ENCODE peak calls at places on chromosome 11, in seven cellular contexts. T is mesenchymal stem cell, I is testis, N is right lobe of liver, G is pancreas, O is heart left ventricle, Q is Karpas-422. L is an unnamed sample. For H3K36me3 and H3K27me3, the result is how much of the 10 kb centered on the place peaks cover.

GRCh38 chr11:125690006-125690405 is 9.4 kb upstream of the ACRV1 start:
- DNase-seq in G (no peak), Q (no peak), T (no peak), O (no peak), I (no peak), N (no peak), L (no peak)

GRCh38 chr11:74255741-74256369 is 55.6 kb downstream of the P4HA3 start:
- DNase-seq in N (no peak), T (peak), Q (peak), I (peak), O (peak), G (peak), L (peak)

GRCh38 chr11:34394771-34395300 is 37.0 kb upstream of the ABTB2 start:
- DNase-seq in O (no peak), G (no peak), I (no peak), T (no peak), N (no peak), Q (no peak), L (no peak)

GRCh38 chr11:108221401-108221800 is 1.0 kb downstream of the NPAT start:
- DNase-seq in G (no peak), I (no peak), O (no peak), Q (peak), T (peak), N (no peak), L (no peak)

GRCh38 chr11:124739479-124740276 is at the start of gene NRGN:
- DNase-seq in T (peak), Q (peak), G (peak), N (peak), O (peak), I (peak), L (peak)

GRCh38 chr11:132496341-132496740 is 1036.0 kb downstream of the OPCML start:
- DNase-seq in I (peak), N (no peak), T (no peak), Q (no peak), G (no peak), O (no peak), L (no peak)

GRCh38 chr11:77776455-77776854 is 44.1 kb downstream of the RSF1 start:
- DNase-seq in G (no peak), O (no peak), Q (peak), N (no peak), I (no peak), T (peak), L (no peak)

GRCh38 chr11:17544181-17544622 is at the start of gene USH1C:
- DNase-seq in T (no peak), G (peak), Q (no peak), O (no peak), N (no peak), I (peak), L (peak)

GRCh38 chr11:78420796-78421209 is 3.2 kb upstream of the GAB2 start:
- DNase-seq in G (peak), N (no peak), Q (peak), T (peak), O (peak), I (peak), L (no peak)

GRCh38 chr11:47453365-47453764 is 4.4 kb upstream of the RAPSN start:
- DNase-seq in T (no peak), O (no peak), Q (peak), N (no peak), G (no peak), I (peak), L (no peak)

GRCh38 chr11:94708642-94709041 is 59.5 kb upstream of the AMOTL1 start:
- DNase-seq in O (no peak), G (no peak), N (no peak), T (no peak), I (no peak), Q (no peak), L (no peak)

GRCh38 chr11:103897156-103897555 is 139.3 kb upstream of the DDI1 start:
- DNase-seq in Q (peak), N (no peak), T (peak), I (no peak), O (no peak), G (no peak), L (no peak)

GRCh38 chr11:17738350-17739207 is 4.0 kb downstream of the KCNC1 start:
- DNase-seq in O (no peak), G (no peak), N (no peak), I (no peak), T (no peak), Q (no peak), L (peak)

GRCh38 chr11:109940816-109941215 is 152.4 kb upstream of the ZC3H12C start:
- DNase-seq in T (peak), O (no peak), I (no peak), Q (no peak), N (no peak), G (no peak), L (no peak)

GRCh38 chr11:64387916-64388315 is 29.0 kb downstream of the RPS6KA4 start:
- DNase-seq in O (no peak), N (no peak), G (no peak), Q (no peak), T (no peak), I (no peak), L (no peak)

DNA sequence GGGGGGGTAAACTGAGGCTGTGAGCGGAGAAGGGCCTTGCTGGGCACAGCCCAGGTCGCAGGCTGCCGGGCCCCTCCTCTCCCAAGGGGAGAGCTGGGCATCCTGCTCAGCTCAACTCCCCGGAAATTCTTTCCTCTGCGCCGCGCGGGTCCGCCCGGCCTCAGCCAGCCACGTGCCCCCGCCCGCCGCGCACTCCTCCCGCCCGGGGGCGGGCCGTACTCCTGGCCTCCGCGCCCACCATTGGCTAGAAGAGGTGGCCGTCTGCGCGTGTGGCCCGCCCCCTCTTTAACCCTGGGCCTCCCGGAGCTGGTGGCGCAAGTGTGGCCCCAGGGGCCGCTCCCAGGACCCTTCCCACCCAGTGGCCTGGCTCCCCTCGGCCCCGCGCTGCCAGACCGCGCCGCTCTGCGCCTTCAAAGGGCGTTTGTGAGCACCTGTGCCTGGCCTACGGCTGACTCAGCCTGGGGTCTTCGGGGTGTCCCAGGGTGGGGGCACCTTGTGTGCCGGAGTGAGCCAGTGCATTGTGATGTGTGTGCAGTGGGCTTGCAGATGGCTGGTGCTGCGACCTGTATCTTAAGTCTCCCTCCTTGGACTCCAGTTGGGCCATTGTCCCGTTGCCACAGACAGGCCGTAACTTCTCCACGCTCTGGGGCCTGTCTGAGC is 2.0 kb downstream of the MRGPRF start:
- DNase-seq in I (peak), T (peak), Q (peak), N (peak), O (peak), G (no peak), L (peak)
- H3K4me3 ChIP-seq in I (peak), T (no peak), Q (peak), N (peak), O (peak), G (peak), L (peak)

GRCh38 chr11:117289795-117290194 is 1.4 kb upstream of the BACE1-AS start:
- DNase-seq in O (no peak), T (no peak), G (peak), N (no peak), Q (no peak), I (no peak), L (no peak)

GRCh38 chr11:117290809-117291396 is at the start of gene BACE1-AS:
- DNase-seq in Q (no peak), G (peak), I (no peak), T (no peak), O (no peak), N (no peak), L (no peak)

GRCh38 chr11:117284053-117284452 is 7.1 kb upstream of the BACE1-AS start:
- DNase-seq in I (no peak), O (no peak), G (no peak), T (no peak), N (no peak), Q (no peak), L (no peak)

GRCh38 chr11:117286588-117286987 is 4.6 kb upstream of the BACE1-AS start:
- DNase-seq in Q (no peak), T (no peak), O (no peak), I (no peak), G (no peak), N (no peak), L (no peak)

DNA sequence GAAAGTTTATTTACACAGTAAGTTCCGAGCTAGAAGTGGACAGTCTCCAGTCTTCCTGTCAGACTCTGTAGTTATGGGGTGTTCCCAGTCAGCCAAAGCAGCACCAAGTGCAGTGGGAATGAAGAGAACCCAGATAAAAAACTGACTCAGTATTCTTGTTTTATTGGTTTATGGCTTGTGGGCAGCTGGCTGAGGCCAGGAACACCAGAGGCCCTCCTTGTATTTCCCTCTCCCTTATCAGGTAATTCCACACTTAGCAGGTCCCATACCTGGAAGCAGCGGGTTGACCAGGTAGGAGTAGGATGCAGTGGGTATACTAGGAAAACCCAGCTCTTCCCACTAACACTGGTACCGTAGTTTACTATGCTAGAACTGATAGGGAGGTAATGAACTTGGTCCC is 3.5 kb upstream of the BACE1-AS start:
- DNase-seq in N (no peak), T (peak), I (no peak), G (no peak), Q (no peak), O (no peak), L (no peak)
- H3K36me3 ChIP-seq in N (under half), T (half or more), I (under half), G (under half), Q (under half), O (half or more), L (under half)

GRCh38 chr11:2445948-2446551 is 1.2 kb downstream of the KCNQ1 start:
- DNase-seq in G (peak), O (no peak), T (no peak), N (peak), Q (no peak), I (no peak), L (peak)
- H3K27me3 ChIP-seq in G (under half), O (under half), T (half or more), N (under half), Q (under half), I (under half), L (under half)

DNA sequence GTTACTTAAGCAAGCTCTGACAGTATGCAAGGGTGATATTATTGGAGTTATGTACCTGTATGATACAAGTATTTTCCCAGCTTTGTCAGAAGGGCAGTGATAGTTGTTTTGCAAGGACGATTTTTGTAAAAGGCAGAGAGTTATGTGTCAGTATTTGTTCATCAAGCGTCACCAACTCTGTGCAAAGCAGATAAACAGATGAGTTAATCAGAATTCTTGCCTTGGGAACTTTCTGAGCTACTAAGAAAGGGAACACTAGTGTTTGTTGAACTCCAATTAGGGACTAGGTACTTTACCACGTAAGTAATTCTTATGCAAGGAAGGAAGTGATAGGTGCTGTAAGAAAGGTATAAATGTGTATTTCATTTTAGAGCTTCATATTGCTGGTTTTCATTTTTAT is 1.5 kb downstream of the USP47 start:
- DNase-seq in I (no peak), O (no peak), N (no peak), Q (peak), G (no peak), T (peak), L (no peak)
- H3K4me3 ChIP-seq in I (peak), O (peak), N (peak), Q (peak), G (peak), T (no peak), L (no peak)

GRCh38 chr11:120482149-120482548 is 29.4 kb upstream of the GRIK4 start:
- DNase-seq in Q (no peak), I (no peak), G (no peak), T (peak), N (no peak), O (no peak), L (no peak)
- H3K36me3 ChIP-seq in Q (under half), I (under half), G (under half), T (half or more), N (half or more), O (half or more), L (under half)

GRCh38 chr11:114168086-114168448 is 108.6 kb downstream of the ZBTB16 start:
- DNase-seq in T (no peak), N (no peak), O (no peak), I (no peak), G (no peak), Q (no peak), L (no peak)
- H3K27me3 ChIP-seq in T (half or more), N (under half), O (under half), I (under half), G (under half), Q (under half), L (under half)

L was measured in H7.